ENCODE peak calls at places on chromosomes 13 and 19, in five cellular contexts. Z is C1 segment of cervical spinal cord, W is Panc1, J is H1, D is tibial artery. B is an unnamed sample.

GRCh38 chr13:18943273-18943672 is 238.4 kb downstream of the TUBA3C start:
- DNase-seq in Z (no peak), D (no peak), J (no peak), W (no peak), B (no peak)

GRCh38 chr13:108944760-108945159 is 315.3 kb downstream of the MYO16 start:
- DNase-seq in W (no peak), J (no peak), Z (no peak), D (no peak), B (no peak)

GRCh38 chr13:108402850-108403249 is 133.3 kb downstream of the TNFSF13B start:
- DNase-seq in J (no peak), Z (no peak), D (no peak), W (no peak), B (no peak)

GRCh38 chr13:109148243-109148642 is 518.8 kb downstream of the MYO16 start:
- DNase-seq in Z (no peak), J (no peak), W (no peak), D (no peak), B (no peak)

GRCh38 chr19:23436944-23437343 is 41.7 kb upstream of the ZNF91 start:
- DNase-seq in D (no peak), W (no peak), Z (no peak), J (no peak), B (no peak)

GRCh38 chr19:6678690-6679109 is 8.7 kb upstream of the TNFSF14 start:
- DNase-seq in W (no peak), D (no peak), J (no peak), Z (no peak), B (no peak)

GRCh38 chr13:50999641-51000040 is 90.0 kb downstream of the RNASEH2B start:
- DNase-seq in Z (no peak), J (no peak), W (no peak), D (no peak), B (no peak)

GRCh38 chr13:44160549-44161278 is 212.9 kb upstream of the SERP2 start:
- DNase-seq in Z (no peak), D (no peak), J (no peak), W (no peak), B (no peak)